ENCODE peak calls at places on chromosomes 7 and 10, in five cellular contexts. M, V, R, E and T are unnamed samples.

GRCh38 chr10:22655312-22655973 is 58.9 kb downstream of the PIP4K2A start:
- DNase-seq in M (no peak), V (no peak), R (peak), E (no peak), T (no peak)

GRCh38 chr7:104793066-104793465 is 220.9 kb upstream of the KMT2E start:
- DNase-seq in M (no peak), V (no peak), R (no peak), E (no peak), T (no peak)

GRCh38 chr10:29392376-29393021 is 103.6 kb downstream of the LYZL1 start:
- DNase-seq in M (no peak), V (peak), R (peak), E (no peak), T (peak)

GRCh38 chr10:78658645-78659632 is 409.8 kb upstream of the ZMIZ1 start:
- DNase-seq in M (no peak), V (no peak), R (no peak), E (no peak), T (no peak)

GRCh38 chr10:78852856-78853255 is 215.9 kb upstream of the ZMIZ1 start:
- DNase-seq in M (no peak), V (no peak), R (peak), E (no peak), T (peak)

GRCh38 chr10:112456533-112456932 is 9.5 kb downstream of the VTI1A start:
- DNase-seq in M (no peak), V (no peak), R (peak), E (no peak), T (no peak)

GRCh38 chr7:24477807-24478655 is 95.2 kb upstream of the PALS2 start:
- DNase-seq in M (peak), V (no peak), R (no peak), E (peak), T (no peak)

GRCh38 chr7:127678947-127679346 is 27.0 kb downstream of the SND1 start:
- DNase-seq in M (no peak), V (no peak), R (peak), E (no peak), T (peak)

GRCh38 chr10:54869022-54869421 is 68.0 kb upstream of the PCDH15 start:
- DNase-seq in M (no peak), V (no peak), R (no peak), E (no peak), T (no peak)

GRCh38 chr10:51544933-51545332 is 154.5 kb downstream of the CSTF2T start:
- DNase-seq in M (no peak), V (no peak), R (no peak), E (no peak), T (no peak)

GRCh38 chr7:71846160-71846559 is 566.0 kb downstream of the CALN1 start:
- DNase-seq in M (no peak), V (no peak), R (no peak), E (no peak), T (no peak)

GRCh38 chr7:100682228-100682741 is 8.7 kb downstream of the GNB2 start:
- DNase-seq in M (no peak), V (no peak), R (peak), E (no peak), T (peak)

DNA sequence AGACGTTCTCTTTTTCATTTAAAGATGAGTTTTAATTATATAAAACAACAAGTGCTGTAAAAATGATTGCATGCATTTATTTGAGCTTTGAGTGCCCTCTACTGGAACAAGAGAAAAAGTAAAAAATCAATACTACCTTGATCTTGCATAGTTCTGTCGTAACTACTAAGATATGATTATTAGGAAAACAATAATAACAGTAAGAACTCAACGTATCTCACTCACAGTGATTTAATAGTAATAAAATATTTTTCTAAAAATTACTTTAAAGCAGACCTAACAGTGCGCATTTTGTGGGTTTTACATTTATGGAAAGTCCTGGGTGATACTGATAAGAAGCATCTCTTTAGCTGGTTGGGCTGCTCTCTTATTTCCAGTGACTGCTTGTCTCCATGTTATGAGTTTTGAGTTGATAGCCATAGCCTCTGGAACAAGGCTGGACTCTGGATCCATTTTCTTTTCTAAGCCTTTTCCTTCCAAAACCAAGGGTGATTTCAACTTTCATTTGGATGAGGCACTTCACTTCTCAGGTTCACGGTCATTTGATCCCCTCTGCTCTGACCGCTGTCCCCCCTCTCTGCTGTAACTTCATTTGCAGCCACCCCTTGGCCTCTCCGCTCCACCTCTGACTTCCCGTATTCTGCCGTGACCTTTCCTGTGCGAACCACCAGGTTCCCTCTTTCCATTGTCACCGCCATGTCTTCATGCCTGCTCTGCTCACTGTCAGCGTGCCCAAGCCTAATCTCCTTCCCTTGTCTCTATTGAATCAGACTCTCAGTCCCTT is 29.6 kb upstream of the INHBA start:
- DNase-seq in M (no peak), V (no peak), R (no peak), E (no peak), T (no peak)
- TF ChIP-seq CTCF in M (peak), V (no peak), R (peak), E (peak), T (no peak)

GRCh38 chr10:68211635-68212034 is 20.3 kb downstream of the ATOH7 start:
- DNase-seq in M (no peak), V (no peak), R (no peak), E (no peak), T (no peak)

GRCh38 chr10:68202965-68203358 is 29.0 kb downstream of the ATOH7 start:
- DNase-seq in M (no peak), V (no peak), R (peak), E (no peak), T (no peak)

GRCh38 chr10:68212721-68213352 is 19.1 kb downstream of the ATOH7 start:
- DNase-seq in M (no peak), V (no peak), R (no peak), E (no peak), T (peak)

DNA sequence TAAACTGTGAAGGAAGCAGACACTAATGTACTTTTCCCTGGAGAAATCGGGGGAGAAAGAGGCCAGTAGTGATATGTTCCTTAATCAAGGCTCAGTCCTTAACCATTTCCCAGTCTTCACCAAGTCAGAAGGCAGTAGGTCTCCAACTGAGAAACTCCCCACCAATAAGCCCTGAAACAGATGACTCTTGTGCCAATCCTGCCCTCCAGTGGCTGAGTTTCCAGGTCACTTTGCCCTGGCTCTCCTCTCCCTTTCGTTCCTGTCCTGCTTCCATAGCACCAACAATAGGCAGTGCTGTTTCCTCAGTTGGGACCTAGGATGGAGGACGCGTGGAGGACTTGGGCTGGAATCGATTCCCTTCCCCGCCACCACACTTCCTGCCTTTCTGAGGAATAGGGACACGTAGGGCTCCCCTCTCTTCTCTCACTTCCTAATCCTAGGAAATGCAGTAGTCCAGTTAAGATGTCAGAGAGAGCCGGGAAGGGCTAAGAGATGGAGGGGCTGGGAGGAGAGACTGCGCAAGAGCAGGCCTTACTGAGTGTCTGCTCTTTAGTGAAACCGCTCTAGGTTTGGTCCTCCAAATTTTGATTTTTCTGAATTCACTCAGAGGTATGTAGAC is 23.4 kb downstream of the ATOH7 start:
- DNase-seq in M (peak), V (peak), R (peak), E (no peak), T (peak)
- TF ChIP-seq CTCF in M (peak), V (no peak), R (no peak), E (peak), T (peak)

DNA sequence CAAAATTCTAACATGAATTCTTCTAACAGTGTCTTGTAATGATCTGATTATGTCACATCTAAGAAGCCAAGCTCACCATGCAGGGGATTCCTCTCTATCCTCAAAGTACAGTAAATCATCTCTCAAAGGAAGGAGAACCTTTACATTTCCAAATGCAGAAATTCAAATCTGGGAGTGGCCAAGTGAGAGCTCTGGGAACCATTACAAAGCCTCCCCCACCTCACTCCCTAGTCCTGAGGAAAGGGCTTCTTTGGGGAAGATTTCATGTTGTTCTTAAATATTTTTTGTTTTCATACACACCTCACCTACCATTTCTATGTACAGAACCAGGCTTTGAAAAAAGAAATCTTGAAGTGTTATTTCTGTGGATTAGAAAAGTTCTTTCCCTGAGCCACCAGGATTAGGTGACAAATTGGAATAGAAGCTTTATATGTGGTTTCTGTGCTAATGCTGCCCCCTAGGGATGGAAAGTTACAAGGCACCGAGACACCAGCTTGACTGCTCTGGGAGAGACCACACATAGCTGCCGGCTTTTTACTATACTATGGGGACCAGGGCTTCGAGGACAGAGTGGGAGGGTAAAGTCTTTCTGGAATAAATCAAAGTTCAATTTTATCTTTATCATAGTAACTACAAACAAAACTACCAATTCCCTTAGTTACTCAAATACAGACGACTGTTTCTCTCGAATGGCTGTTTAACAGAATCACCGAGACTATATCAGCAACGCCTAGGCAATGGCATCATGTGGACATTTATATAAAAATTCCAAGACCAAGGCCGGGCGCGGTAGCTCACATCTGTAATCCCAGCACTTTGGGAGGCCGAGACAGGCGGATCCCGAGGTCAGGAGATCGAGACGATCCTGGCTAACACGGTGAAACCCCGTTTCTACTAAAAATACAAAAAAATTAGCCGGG is 116.1 kb downstream of the RNF216 start:
- DNase-seq in M (peak), V (peak), R (peak), E (peak), T (peak)
- TF ChIP-seq CTCF in M (peak), V (peak), R (peak), E (peak), T (peak)

DNA sequence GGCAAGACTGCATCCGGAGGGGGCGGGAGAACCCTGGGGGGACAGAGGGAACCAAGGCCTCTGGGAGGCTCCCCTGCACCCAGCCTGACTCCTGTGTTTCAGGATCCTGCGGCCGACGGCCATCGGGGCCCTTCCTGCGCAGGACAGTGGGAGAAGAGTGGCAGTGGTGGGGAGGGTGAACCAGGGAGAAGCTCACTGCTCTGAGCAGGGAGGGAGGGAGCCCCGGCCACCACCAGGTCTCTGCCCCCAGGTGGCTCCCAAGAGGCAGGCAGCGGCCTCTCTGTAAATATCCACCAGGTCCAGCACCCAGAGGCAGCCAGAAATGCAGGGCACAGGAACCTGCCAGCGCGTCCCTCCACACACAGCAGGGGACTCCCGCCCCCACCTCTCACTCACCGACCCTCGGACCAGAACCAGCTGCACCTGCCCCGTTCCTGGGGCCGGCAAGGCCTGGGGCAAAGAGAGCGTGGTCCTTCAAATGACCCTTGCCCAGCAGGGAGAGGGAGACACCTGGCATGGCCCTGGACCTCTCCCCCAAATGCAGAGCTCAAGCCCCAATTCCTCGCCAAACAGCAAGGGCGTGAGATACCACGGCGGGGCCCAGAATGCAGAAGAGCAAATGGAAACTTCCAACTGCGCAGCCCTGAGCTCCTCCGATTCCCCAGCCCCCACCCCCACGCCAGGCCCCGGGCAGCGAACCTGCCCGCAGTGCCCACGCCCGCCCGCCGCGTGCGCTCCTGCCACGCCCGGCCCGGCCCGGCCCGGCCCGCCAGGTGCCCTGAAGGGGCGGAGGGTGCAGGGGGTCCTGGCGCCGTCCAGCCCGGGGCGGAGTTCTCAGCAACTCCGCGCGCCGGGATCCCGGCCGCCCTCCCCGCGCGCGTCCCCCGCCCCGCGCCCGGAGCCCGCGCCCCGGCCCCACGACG is 805 bp downstream of the RASGEF1A start:
- DNase-seq in M (no peak), V (no peak), R (peak), E (no peak), T (peak)
- TF ChIP-seq CTCF in M (peak), V (peak), R (peak), E (peak), T (no peak)

DNA sequence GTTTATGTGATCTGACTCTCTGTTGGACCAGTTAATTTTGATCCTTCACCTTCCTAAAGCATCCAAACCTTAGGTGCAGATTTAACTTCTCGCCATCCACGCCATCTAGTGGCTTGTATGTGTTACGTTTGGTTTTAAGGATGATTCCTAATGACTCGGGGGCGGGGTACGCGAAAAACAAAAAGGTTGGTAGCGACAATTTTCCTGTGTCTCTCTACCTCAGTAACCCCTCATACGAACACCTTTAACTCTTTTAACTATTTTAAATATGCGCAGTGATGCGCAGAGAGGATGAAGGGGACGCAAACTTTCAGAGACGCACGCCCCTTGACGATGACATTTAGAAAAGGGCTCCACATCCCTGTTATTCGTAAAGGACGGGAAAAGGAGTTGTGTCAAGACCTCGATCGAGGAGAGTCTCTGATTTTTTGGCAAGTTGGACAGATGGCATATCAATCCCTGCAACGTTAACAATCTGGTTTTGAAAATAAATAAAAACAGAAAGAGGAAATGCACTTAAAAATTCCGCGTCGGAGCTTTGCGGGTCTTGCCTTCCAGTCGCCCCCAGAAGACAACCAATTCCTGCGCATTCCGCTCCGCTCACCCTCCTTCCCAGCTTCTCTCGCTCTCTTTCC is 597 bp upstream of the KCND2 start:
- DNase-seq in M (no peak), V (no peak), R (peak), E (no peak), T (peak)
- TF ChIP-seq CTCF in M (peak), V (peak), R (no peak), E (peak), T (peak)

GRCh38 chr10:68954904-68955303 is 1.1 kb upstream of the DDX21 start:
- DNase-seq in M (no peak), V (no peak), R (no peak), E (no peak), T (no peak)
- TF ChIP-seq CTCF in M (no peak), V (no peak), R (no peak), E (no peak), T (no peak)